ENCODE peak calls at places on chromosome 6, in seven cellular contexts. L, X, C, S, Q, J and U are unnamed samples.

GRCh38 chr6:16737389-16737788 is 23.9 kb downstream of the ATXN1 start:
- DNase-seq in L (no peak), X (no peak), C (no peak), S (no peak), Q (no peak), J (no peak), U (no peak)

GRCh38 chr6:158237656-158238055 is 69.5 kb downstream of the GTF2H5 start:
- DNase-seq in L (no peak), X (no peak), C (no peak), S (no peak), Q (no peak), J (no peak), U (no peak)

GRCh38 chr6:165186041-165186440 is 123.4 kb downstream of the C6orf118 start:
- DNase-seq in L (no peak), X (no peak), C (no peak), S (no peak), Q (no peak), J (no peak), U (peak)

GRCh38 chr6:111012143-111012452 is 30.3 kb downstream of the RPF2 start:
- DNase-seq in L (no peak), X (no peak), C (no peak), S (no peak), Q (no peak), J (no peak), U (no peak)

GRCh38 chr6:16660157-16660497 is 101.1 kb downstream of the ATXN1 start:
- DNase-seq in L (no peak), X (no peak), C (no peak), S (no peak), Q (no peak), J (no peak), U (no peak)

GRCh38 chr6:42819803-42820508 is 38.1 kb downstream of the BICRAL start:
- DNase-seq in L (peak), X (peak), C (no peak), S (no peak), Q (no peak), J (no peak), U (no peak)

GRCh38 chr6:70210462-70210861 is 92.4 kb downstream of the COL9A1 start:
- DNase-seq in L (peak), X (peak), C (no peak), S (no peak), Q (no peak), J (no peak), U (no peak)

GRCh38 chr6:87054143-87054833 is 40.6 kb downstream of the CGA start:
- DNase-seq in L (no peak), X (no peak), C (no peak), S (no peak), Q (no peak), J (no peak), U (no peak)

GRCh38 chr6:15663057-15663638 is 320 bp upstream of the DTNBP1 start:
- DNase-seq in L (no peak), X (peak), C (no peak), S (peak), Q (no peak), J (no peak), U (no peak)

GRCh38 chr6:161544801-161545490 is 271.1 kb upstream of the AGPAT4 start:
- DNase-seq in L (no peak), X (no peak), C (no peak), S (no peak), Q (no peak), J (no peak), U (no peak)

GRCh38 chr6:41079080-41079479 is 6.3 kb downstream of the NFYA start:
- DNase-seq in L (no peak), X (no peak), C (no peak), S (no peak), Q (no peak), J (no peak), U (no peak)

GRCh38 chr6:112027942-112028674 is 25.8 kb upstream of the CCN6 start:
- DNase-seq in L (no peak), X (no peak), C (no peak), S (no peak), Q (no peak), J (no peak), U (no peak)

DNA sequence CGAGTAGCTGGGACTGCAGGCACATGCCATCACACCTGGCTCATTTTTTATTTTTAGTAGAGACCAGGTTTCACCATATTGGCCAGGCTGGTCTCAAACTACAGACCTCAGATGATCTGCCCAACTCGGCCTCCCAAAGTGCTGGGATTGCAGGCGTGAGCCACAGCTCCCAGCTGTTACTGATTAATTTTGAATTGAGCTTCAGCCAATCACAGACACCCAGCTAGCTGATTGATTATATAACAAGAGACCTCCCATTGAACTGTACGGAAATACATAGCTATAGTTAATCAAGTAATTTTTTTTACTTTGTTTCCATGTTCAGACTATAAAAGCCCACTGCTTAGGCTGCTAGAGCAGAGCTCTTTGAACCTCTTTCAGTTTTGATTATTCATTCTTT is 31.6 kb downstream of the PKIB start:
- DNase-seq in L (no peak), X (no peak), C (no peak), S (no peak), Q (no peak), J (no peak), U (no peak)
- H3K27ac ChIP-seq in L (no peak), X (no peak), C (no peak), S (no peak), Q (no peak), J (no peak), U (no peak)

GRCh38 chr6:73109659-73110058 is 115.6 kb downstream of the KHDC1L start:
- DNase-seq in L (no peak), X (no peak), C (no peak), S (no peak), Q (no peak), J (no peak), U (no peak)
- TF ChIP-seq EP300 in L (no peak), X (no peak), C (no peak), S (no peak), Q (no peak), J (no peak), U (no peak)

DNA sequence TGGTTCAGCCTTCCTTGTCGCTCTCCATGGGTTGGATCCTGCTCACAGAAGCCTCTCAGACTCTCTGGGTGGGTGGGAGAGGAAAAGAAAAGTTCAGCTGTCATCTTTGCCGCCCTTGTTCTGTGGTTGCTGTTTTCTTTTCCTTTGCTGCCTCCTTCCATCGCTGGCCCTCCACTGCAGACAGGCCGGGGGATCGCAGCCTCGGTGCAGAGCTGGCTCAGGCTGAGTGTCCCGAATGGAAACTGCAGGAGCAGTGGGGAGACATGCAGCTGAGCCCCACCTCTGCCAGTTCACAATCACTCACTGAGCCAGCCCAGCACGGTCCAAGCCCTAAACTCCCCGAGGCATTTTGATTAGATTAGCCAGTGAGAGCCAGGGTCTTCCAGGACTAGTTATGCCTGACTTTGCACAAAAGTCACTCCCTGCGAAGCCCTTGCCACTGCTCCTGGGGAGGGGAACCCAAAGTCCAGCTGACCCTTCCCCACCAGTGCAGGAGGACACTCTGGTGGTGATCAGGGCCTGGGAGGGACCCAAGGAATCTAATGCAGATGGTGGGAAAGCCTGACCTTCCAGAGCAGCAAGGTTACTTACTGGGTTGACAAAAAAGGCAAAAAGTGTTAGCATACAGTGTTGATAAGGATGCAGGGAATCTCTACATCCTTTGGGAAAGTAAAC is 14.0 kb downstream of the NRN1 start:
- DNase-seq in L (no peak), X (no peak), C (no peak), S (no peak), Q (no peak), J (no peak), U (peak)
- TF ChIP-seq POLR2A in L (no peak), X (no peak), C (no peak), S (no peak), Q (no peak), J (no peak), U (no peak)

DNA sequence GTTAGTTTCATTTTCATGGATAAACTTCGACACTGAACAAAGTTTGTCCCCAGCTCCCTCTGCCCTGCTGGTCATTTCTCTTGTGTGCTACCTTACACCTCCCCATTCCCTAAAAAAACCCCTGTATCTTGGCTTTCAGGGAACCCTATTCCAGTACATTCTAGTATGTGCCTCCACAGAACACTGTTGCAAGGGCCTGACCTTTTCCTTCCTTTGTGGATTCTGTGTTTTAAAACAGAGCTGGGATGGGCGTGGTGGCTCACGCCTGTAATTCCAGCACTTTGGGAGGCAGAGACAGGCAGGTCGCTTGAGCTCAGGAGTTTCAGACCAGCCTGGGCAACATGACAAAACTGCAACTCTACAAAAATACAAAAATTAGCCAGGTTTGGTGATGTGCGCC is 20.6 kb upstream of the QKI start:
- DNase-seq in L (no peak), X (no peak), C (no peak), S (no peak), Q (no peak), J (no peak), U (no peak)
- H3K27ac ChIP-seq in L (no peak), X (no peak), C (no peak), S (no peak), Q (no peak), J (peak), U (no peak)

DNA sequence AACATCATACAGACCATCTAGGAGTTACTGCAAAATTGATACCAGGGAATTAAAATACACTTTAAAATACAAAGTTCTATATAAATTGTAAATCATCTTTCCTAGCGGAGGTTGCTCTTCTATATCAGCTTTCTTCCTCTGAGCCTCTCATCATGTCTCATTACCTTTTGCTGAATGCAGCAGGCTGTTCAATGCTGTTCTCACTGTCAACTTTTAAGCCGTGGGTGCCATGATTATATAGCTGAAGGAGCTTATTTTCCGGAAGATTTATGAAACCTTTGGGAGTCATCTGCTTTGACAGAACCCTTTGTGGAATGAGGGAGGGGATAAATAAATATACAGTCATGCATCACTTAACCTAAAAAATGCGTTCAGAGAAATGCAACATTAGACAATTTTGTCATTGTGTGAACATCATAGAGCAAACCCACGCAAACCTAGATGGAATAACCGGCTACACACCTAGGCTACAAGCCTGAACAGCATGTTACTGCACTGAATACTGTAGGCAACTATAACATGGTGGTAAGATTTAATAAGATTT is 102.3 kb upstream of the AKAP12 start:
- DNase-seq in L (no peak), X (no peak), C (no peak), S (no peak), Q (no peak), J (no peak), U (no peak)
- TF ChIP-seq EP300 in L (no peak), X (no peak), C (no peak), S (no peak), Q (no peak), J (no peak), U (no peak)

GRCh38 chr6:90284745-90285481 is 11.7 kb downstream of the BACH2 start:
- DNase-seq in L (no peak), X (peak), C (no peak), S (peak), Q (no peak), J (no peak), U (no peak)

GRCh38 chr6:90286884-90287488 is 9.7 kb downstream of the BACH2 start:
- DNase-seq in L (peak), X (peak), C (no peak), S (no peak), Q (peak), J (no peak), U (peak)

GRCh38 chr6:90284236-90284744 is 12.4 kb downstream of the BACH2 start:
- DNase-seq in L (no peak), X (peak), C (no peak), S (no peak), Q (no peak), J (no peak), U (no peak)

GRCh38 chr6:90288404-90288803 is 8.2 kb downstream of the BACH2 start:
- DNase-seq in L (no peak), X (no peak), C (no peak), S (no peak), Q (no peak), J (no peak), U (no peak)

GRCh38 chr6:90285611-90286381 is 10.8 kb downstream of the BACH2 start:
- DNase-seq in L (peak), X (peak), C (peak), S (peak), Q (peak), J (peak), U (no peak)
- TF ChIP-seq POLR2A in L (no peak), X (no peak), C (no peak), S (no peak), Q (no peak), J (no peak), U (peak)

GRCh38 chr6:164109770-164110140 is 695.2 kb downstream of the QKI start:
- DNase-seq in L (no peak), X (no peak), C (no peak), S (no peak), Q (no peak), J (peak), U (peak)
- H3K27ac ChIP-seq in L (no peak), X (no peak), C (no peak), S (no peak), Q (no peak), J (peak), U (peak)

GRCh38 chr6:106572436-106572835 is 56.9 kb downstream of the RTN4IP1 start:
- DNase-seq in L (no peak), X (no peak), C (no peak), S (no peak), Q (no peak), J (no peak), U (no peak)
- TF ChIP-seq EP300 in L (no peak), X (no peak), C (no peak), S (no peak), Q (no peak), J (no peak), U (no peak)